ENCODE peak calls at places on chromosomes 4 and X, in seven cellular contexts. M is adrenal gland, W is H7, Z is endothelial cell of umbilical vein, I is NB4, Q is right cardiac atrium, S is AG04449. U is an unnamed sample.
A peak's percentile ranks its signal among the peaks of the same experiment; 100 is the strongest.

GRCh38 chr4:109614015-109614414 is 54.0 kb downstream of the MCUB start:
- DNase-seq in M (no peak), W (no peak), Z (no peak), I (no peak), Q (no peak), S (no peak), U (no peak)

GRCh38 chrX:102155806-102156179 is at the start of gene BEX5:
- DNase-seq in M (peak; percentile 64), W (peak; percentile 42), Z (peak; percentile 51), I (no peak), Q (peak; percentile 70), S (no peak), U (no peak)

GRCh38 chrX:150575415-150575814 is 7.0 kb downstream of the MTM1 start:
- DNase-seq in M (no peak), W (no peak), Z (no peak), I (no peak), Q (no peak), S (no peak), U (no peak)

GRCh38 chrX:47129157-47129878 is 15.2 kb downstream of the NDUFB11 start:
- DNase-seq in M (peak; percentile 95), W (peak; percentile 84), Z (peak; percentile 97), I (peak; percentile 94), Q (peak; percentile 95), S (peak; percentile 86), U (peak; percentile 61)

GRCh38 chr4:112213850-112214249 is 17.7 kb upstream of the AP1AR start:
- DNase-seq in M (no peak), W (no peak), Z (peak; percentile 19), I (peak; percentile 61), Q (no peak), S (peak; percentile 33), U (no peak)

GRCh38 chrX:80014141-80014940 is at the start of gene TBX22:
- DNase-seq in M (no peak), W (no peak), Z (no peak), I (no peak), Q (peak; percentile 55), S (no peak), U (no peak)

GRCh38 chr4:4260185-4260751 is 12.2 kb upstream of the TMEM128 start:
- DNase-seq in M (no peak), W (peak; percentile 51), Z (peak; percentile 50), I (peak; percentile 77), Q (no peak), S (peak; percentile 24), U (no peak)

GRCh38 chr4:7513731-7514130 is 79.0 kb upstream of the PSAPL1 start:
- DNase-seq in M (no peak), W (no peak), Z (no peak), I (no peak), Q (no peak), S (peak; percentile 4), U (no peak)

GRCh38 chr4:57854748-57855147 is 744.6 kb upstream of the IGFBP7 start:
- DNase-seq in M (no peak), W (no peak), Z (no peak), I (no peak), Q (no peak), S (no peak), U (no peak)

DNA sequence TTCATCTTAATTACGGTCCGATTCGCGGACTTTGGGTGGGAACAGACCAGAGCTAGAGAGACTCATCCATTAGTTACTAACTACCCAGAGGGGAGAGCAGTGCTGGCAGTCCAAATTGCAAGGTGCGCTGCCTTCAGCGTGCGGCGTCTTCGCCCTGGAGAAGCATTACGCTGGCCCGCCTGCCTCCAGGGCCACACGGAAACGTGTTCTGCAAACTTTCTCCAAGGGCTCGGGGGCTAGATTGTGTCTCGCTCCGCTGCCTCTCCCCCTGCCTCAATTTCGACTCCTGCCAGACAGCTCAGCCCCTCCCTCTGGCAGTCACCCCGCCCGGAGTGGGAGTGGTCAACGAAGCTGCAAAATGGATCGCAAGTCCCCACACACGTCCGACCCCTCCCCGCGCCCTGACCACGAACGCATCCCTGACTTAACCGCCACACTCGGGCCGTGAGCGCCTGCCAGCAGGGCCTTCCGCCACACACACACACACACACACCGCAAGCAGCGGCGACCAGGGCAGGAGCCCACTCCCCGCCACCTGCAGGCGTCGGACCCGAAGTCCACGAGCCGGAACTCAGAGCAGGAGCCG is 47.0 kb upstream of the NKAP start:
- DNase-seq in M (no peak), W (peak; percentile 40), Z (no peak), I (peak; percentile 53), Q (no peak), S (no peak), U (no peak)
- H3K4me3 ChIP-seq in M (no peak overlapping the region), W (peak overlapping the region; percentile 37), Z (no peak overlapping the region), I (peak overlapping the region; percentile 55), Q (peak overlapping the region; percentile 9), S (no peak overlapping the region), U (peak overlapping the region; percentile 19)

DNA sequence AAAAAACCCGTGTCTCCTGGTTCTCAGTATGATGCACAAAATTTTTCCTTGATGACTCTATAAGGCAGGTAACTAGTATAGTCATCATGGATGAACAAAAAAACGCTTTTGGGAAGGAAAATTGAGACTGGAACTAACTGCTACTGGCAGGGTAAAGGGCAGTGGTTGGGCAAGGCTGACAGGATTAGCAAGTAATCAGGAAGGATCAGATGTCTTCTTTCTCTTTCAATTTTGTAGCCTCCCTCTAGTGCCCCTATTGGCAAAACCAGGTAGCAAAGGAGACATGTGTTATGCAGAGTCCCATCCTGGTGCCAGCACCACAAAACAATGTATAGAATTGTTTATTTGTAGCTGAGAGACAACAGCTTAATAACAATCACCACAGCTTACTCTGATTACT is 12.8 kb upstream of the SLITRK4 start:
- DNase-seq in M (peak; percentile 23), W (peak; percentile 12), Z (no peak), I (peak; percentile 13), Q (peak; percentile 20), S (no peak), U (no peak)
- H3K4me3 ChIP-seq in M (no peak overlapping the region), W (no peak overlapping the region), Z (no peak overlapping the region), I (no peak overlapping the region), Q (no peak overlapping the region), S (no peak overlapping the region), U (no peak overlapping the region)

GRCh38 chr4:180217070-180217469 is 2026.1 kb upstream of the TENM3 start:
- DNase-seq in M (no peak), W (no peak), Z (no peak), I (no peak), Q (no peak), S (no peak), U (no peak)
- H3K4me3 ChIP-seq in M (no peak overlapping the region), W (no peak overlapping the region), Z (no peak overlapping the region), I (no peak overlapping the region), Q (no peak overlapping the region), S (no peak overlapping the region), U (no peak overlapping the region)

DNA sequence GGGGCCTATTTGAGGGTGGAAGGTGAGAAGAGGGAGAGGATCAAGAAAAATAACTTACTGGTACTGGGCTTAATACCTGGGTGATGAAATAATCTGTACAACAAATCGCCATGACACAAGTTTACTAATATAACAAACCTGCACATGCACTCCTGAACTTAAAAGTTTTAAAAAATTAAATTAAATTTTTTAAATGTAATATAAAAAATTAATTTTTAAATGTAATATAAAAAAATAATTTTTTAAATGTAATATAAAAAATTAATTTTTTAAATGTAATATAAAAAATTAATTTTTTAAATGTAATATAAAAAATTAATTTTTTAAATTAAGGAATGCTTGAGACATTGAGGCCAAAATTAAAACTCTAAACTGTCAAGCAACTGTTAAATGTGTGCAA is 124.3 kb upstream of the GALNT7 start:
- DNase-seq in M (no peak), W (no peak), Z (no peak), I (no peak), Q (no peak), S (no peak), U (no peak)
- H3K4me3 ChIP-seq in M (no peak overlapping the region), W (no peak overlapping the region), Z (no peak overlapping the region), I (no peak overlapping the region), Q (no peak overlapping the region), S (no peak overlapping the region), U (no peak overlapping the region)

DNA sequence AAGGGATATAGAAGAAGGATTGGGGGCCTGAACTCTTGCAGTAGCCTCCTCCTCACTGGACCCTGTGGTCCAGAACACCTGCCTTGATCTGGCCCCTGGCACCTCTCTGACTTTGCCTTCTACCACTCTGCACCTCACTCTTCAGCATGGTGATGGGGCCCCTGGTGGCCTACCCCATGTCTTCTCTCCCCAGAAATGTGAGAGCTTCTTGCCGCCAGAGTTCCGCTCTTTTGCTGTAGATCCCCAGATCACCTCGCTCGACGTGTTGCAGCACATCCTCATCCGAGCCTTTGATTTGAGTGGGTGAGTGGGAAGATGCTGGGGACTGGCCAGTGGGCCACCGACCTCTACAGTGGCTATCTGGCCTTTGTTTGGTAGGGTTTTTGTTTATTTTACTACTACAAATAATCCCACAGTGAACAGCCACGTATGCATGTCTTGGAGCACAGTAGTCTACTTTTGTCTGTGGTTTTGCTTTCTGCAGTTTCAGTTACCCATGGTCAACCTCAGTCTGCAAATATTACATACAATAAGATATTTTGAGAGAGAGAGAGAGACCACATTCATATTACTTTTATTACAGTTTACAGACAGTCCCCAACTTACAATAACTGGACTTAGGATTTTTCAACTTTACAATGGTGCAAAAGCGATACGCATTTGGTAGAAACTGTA is 1.8 kb downstream of the TBC1D25 start:
- DNase-seq in M (no peak), W (no peak), Z (no peak), I (no peak), Q (no peak), S (no peak), U (no peak)
- H3K4me3 ChIP-seq in M (no peak overlapping the region), W (no peak overlapping the region), Z (no peak overlapping the region), I (no peak overlapping the region), Q (no peak overlapping the region), S (no peak overlapping the region), U (no peak overlapping the region)

DNA sequence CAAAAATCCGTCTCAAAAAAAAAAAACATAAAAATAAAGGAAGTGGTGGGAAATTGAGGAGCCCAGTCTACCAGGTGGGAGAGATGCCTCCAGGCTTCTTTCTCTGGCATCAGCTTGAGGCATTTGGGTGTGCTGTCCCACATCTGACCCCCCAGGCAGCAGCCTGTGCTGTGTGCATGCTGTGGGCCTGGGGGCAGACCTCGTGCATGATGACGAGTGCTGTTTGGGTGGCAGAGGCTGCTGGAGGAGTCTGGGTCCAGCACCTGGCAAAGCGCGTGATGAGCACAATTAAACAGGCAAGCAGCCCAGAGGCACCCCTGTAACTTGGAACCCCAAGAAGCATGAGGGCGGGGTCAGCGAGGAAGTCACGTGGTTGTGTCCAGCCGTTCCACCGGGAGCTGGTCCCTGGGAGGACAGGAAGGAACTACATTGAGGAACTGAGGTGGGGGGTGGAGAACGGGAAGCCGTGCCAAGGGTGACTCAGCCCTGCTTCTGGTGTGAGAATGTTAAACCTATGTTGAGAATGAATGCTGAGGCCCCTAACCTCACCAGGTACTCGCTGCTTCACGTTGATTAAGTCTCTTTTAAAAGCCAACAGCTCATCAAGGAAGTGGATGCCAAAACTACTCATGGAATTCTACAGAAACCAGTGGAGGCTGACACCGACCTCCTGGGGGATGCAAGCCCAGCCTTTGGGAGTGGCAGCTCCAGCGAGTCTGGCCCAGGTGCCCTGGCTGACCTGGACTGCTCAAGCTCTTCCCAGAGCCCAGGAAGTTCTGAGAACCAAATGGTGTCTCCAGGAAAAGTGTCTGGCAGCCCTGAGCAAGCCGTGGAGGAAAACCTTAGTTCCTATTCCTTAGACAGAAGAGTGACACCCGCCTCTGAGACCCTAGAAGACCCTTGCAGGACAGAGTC is 6.1 kb downstream of the TACC3 start:
- DNase-seq in M (peak; percentile 60), W (peak; percentile 21), Z (peak; percentile 93), I (peak; percentile 82), Q (peak; percentile 89), S (no peak), U (no peak)
- H3K4me3 ChIP-seq in M (no peak overlapping the region), W (no peak overlapping the region), Z (no peak overlapping the region), I (no peak overlapping the region), Q (no peak overlapping the region), S (no peak overlapping the region), U (no peak overlapping the region)